ENCODE peak calls at places on chromosomes 7 and 10, in eight cellular contexts. M is heart right ventricle, P is Peyer's patch, N is endothelial cell, O is choroid plexus epithelial cell, E is GM10248, K is left ventricle myocardium inferior, I is stomach. D is an unnamed sample.

GRCh38 chr7:6607651-6608051 is 7.8 kb upstream of the ZNF853 start:
- DNase-seq in M (no peak), P (no peak), N (no peak), O (no peak), E (no peak), K (no peak), I (no peak), D (no peak)

GRCh38 chr7:132066776-132067175 is 509.5 kb downstream of the PLXNA4 start:
- DNase-seq in M (peak), P (no peak), N (no peak), O (peak), E (no peak), K (peak), I (no peak), D (no peak)

GRCh38 chr10:1698185-1698584 is 39.1 kb downstream of the ADARB2 start:
- DNase-seq in M (no peak), P (no peak), N (no peak), O (no peak), E (no peak), K (no peak), I (no peak), D (no peak)

GRCh38 chr10:72278668-72279393 is 5.1 kb downstream of the DDIT4 start:
- DNase-seq in M (no peak), P (no peak), N (no peak), O (no peak), E (no peak), K (no peak), I (no peak), D (no peak)

GRCh38 chr7:2116086-2116810 is 116.5 kb downstream of the MAD1L1 start:
- DNase-seq in M (peak), P (no peak), N (no peak), O (peak), E (no peak), K (peak), I (no peak), D (no peak)

GRCh38 chr7:30920584-30921539 is 9.2 kb downstream of the AQP1 start:
- DNase-seq in M (peak), P (peak), N (no peak), O (peak), E (no peak), K (peak), I (no peak), D (no peak)

GRCh38 chr10:43679509-43679908 is 30.8 kb upstream of the ZNF32 start:
- DNase-seq in M (peak), P (no peak), N (no peak), O (no peak), E (no peak), K (peak), I (peak), D (no peak)

GRCh38 chr7:157444843-157445135 is 108.0 kb downstream of the DNAJB6 start:
- DNase-seq in M (no peak), P (no peak), N (no peak), O (no peak), E (no peak), K (no peak), I (no peak), D (no peak)

GRCh38 chr7:129240119-129240815 is 15.4 kb downstream of the AHCYL2 start:
- DNase-seq in M (no peak), P (no peak), N (no peak), O (no peak), E (no peak), K (no peak), I (no peak), D (no peak)

GRCh38 chr7:16851829-16852228 is 30.0 kb downstream of the AGR3 start:
- DNase-seq in M (no peak), P (no peak), N (no peak), O (no peak), E (no peak), K (no peak), I (no peak), D (no peak)

GRCh38 chr7:68676789-68677535 is 921.3 kb upstream of the AUTS2 start:
- DNase-seq in M (no peak), P (no peak), N (no peak), O (no peak), E (no peak), K (no peak), I (no peak), D (no peak)

DNA sequence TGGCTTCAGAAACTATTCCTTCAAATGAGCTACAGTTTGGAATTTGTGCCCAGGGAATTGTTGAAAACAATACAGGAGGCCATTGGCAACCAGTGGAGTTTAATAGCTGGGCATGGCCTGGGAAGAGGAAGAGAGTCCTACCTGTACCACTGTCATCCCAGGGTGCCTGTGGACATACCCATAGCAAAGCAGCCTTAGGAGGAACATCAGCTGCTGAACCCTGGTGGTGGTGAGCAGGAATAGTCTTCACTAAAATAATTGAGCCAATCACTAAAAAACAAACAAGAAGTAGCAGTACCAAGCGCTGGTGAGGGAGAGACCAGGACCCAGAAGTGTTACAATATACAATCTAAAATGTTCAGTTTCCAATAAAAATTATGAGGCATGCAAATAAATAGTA is 14.5 kb downstream of the IGFBP1 start:
- DNase-seq in M (no peak), P (no peak), N (no peak), O (peak), E (no peak), K (no peak), I (no peak), D (no peak)
- TF ChIP-seq CTCF in M (no peak), P (no peak), N (no peak), O (peak), E (no peak), K (no peak), I (no peak), D (no peak)

DNA sequence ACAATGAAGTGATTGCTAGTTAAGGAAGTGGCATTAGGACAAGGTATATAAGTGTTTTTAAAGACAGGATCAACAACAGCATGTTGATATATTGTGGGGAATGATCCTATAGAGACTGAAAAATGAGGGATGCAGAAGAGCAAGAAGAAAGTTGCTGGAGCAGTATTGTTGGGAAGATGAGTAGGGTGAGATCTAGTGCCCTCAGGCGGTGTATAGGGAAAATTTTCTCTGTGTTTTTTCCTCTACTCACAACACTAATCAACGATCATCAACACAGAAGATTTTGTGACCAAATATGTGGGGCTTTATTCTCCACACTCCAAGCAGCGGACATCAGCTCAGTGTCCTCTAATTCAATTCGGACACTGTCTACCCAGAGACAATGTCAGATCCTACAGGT is 9.6 kb upstream of the PTTG1IP2 start:
- DNase-seq in M (no peak), P (no peak), N (no peak), O (no peak), E (no peak), K (no peak), I (no peak), D (no peak)
- TF ChIP-seq CTCF in M (no peak), P (no peak), N (no peak), O (peak), E (no peak), K (no peak), I (no peak), D (no peak)

DNA sequence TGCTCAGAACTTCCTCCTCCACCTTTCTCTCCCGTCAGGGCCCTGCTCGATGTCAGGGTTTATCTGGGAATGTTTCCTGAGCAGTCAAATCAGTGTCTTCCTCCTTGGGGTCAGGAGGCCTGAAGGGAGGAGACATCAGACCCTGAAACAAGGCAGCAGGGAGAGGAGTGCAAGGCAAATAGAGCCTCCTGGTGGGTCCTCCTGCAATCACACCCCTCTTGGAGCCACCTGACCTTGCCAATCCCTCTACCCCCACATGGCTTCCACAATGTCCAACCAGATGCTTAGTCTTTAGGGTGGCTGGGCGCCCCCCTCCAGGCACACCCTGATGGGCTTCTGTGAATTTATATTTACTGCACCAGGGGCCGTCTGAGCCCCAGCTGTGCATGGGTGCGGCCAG is 12.2 kb downstream of the GPR26 start:
- DNase-seq in M (no peak), P (no peak), N (no peak), O (no peak), E (no peak), K (no peak), I (no peak), D (no peak)
- TF ChIP-seq CTCF in M (no peak), P (no peak), N (no peak), O (no peak), E (no peak), K (no peak), I (no peak), D (no peak)

GRCh38 chr10:124279298-124279697 is 139.4 kb downstream of the OAT start:
- DNase-seq in M (no peak), P (no peak), N (no peak), O (no peak), E (no peak), K (no peak), I (no peak), D (no peak)
- TF ChIP-seq CTCF in M (no peak), P (no peak), N (no peak), O (no peak), E (no peak), K (no peak), I (no peak), D (no peak)

DNA sequence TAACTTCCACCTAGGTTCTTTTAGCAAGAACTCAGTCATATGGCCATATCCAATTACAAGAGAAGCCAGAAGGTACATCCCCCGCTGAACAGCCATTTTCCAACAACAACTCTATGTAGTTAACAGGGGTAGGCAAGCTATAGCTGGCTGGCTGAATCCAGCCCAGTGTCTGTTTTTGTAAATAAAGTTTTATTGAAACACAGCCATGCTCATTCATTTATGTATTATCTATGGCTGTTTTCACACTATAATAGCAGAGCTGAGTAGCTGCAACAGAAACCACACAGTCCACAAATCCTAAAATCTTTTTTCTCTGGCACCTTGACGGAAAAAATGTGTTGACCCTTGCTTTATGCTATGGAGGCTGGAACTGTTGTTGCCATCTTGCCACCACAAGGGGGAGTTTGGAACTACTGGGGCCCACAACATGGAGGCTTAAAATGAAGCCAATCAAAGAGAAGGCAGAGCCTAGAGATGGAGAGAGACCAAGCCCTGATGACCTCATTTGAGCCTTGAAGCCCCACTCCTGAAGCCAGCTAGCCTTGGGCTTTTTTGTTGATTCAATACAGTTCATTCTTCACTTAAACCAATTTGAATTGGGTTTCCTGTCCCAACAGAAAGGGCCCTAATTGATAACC is 33.3 kb upstream of the XPNPEP1 start:
- DNase-seq in M (no peak), P (peak), N (peak), O (peak), E (peak), K (no peak), I (peak), D (peak)
- TF ChIP-seq CTCF in M (peak), P (peak), N (peak), O (peak), E (peak), K (peak), I (no peak), D (peak)

GRCh38 chr10:3475367-3475766 is 302.8 kb upstream of the PITRM1 start:
- DNase-seq in M (no peak), P (peak), N (no peak), O (no peak), E (no peak), K (no peak), I (no peak), D (no peak)

GRCh38 chr10:3474266-3474665 is 301.7 kb upstream of the PITRM1 start:
- DNase-seq in M (no peak), P (peak), N (no peak), O (no peak), E (no peak), K (no peak), I (no peak), D (no peak)

GRCh38 chr10:3477683-3478082 is 305.1 kb upstream of the PITRM1 start:
- DNase-seq in M (no peak), P (peak), N (no peak), O (peak), E (no peak), K (no peak), I (no peak), D (no peak)

GRCh38 chr10:3476640-3477448 is 304.3 kb upstream of the PITRM1 start:
- DNase-seq in M (no peak), P (peak), N (no peak), O (no peak), E (no peak), K (no peak), I (no peak), D (no peak)

DNA sequence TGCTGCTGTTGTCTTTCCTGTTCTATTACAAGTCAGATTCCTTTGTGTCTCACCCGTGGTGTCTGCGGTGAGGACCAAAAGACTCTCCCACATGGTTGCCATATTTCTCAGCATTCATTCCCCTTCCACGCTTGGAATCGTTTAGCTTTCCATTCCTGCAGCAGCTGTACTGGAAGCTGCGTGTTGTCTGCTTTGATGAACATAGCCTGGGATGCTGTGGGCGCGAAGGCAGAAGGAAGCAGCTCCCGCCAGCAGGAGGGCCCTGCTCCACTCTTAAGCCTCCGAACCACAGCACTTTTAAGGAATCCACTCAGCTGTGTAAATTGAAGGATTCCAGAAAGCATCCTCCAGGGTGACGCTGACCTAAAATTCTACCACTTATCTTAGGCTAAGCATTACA is 303.6 kb upstream of the PITRM1 start:
- DNase-seq in M (no peak), P (no peak), N (no peak), O (peak), E (no peak), K (no peak), I (no peak), D (no peak)
- TF ChIP-seq CTCF in M (no peak), P (no peak), N (no peak), O (peak), E (no peak), K (no peak), I (no peak), D (no peak)

GRCh38 chr7:25949672-25950487 is 202.1 kb upstream of the NFE2L3 start:
- DNase-seq in M (no peak), P (peak), N (peak), O (no peak), E (peak), K (no peak), I (peak), D (peak)
- TF ChIP-seq CTCF in M (no peak), P (no peak), N (no peak), O (no peak), E (no peak), K (no peak), I (no peak), D (no peak)

GRCh38 chr10:95558593-95559320 is 2.4 kb downstream of the SORBS1 start:
- DNase-seq in M (no peak), P (no peak), N (no peak), O (no peak), E (no peak), K (no peak), I (no peak), D (no peak)
- TF ChIP-seq CTCF in M (no peak), P (no peak), N (no peak), O (no peak), E (no peak), K (no peak), I (no peak), D (no peak)

GRCh38 chr10:60283397-60283796 is 106.3 kb downstream of the ANK3 start:
- DNase-seq in M (no peak), P (no peak), N (no peak), O (no peak), E (no peak), K (no peak), I (no peak), D (no peak)
- TF ChIP-seq CTCF in M (no peak), P (no peak), N (no peak), O (no peak), E (no peak), K (no peak), I (no peak), D (no peak)

GRCh38 chr7:103134866-103135554 is 13.9 kb downstream of the NAPEPLD start:
- DNase-seq in M (no peak), P (no peak), N (no peak), O (peak), E (no peak), K (no peak), I (no peak), D (no peak)

GRCh38 chr7:103131225-103131624 is 17.7 kb downstream of the NAPEPLD start:
- DNase-seq in M (no peak), P (no peak), N (no peak), O (no peak), E (no peak), K (no peak), I (no peak), D (no peak)

GRCh38 chr7:103132995-103133688 is 15.8 kb downstream of the NAPEPLD start:
- DNase-seq in M (no peak), P (no peak), N (no peak), O (no peak), E (no peak), K (no peak), I (no peak), D (no peak)

GRCh38 chr7:103127006-103127405 is 21.9 kb downstream of the NAPEPLD start:
- DNase-seq in M (no peak), P (no peak), N (no peak), O (no peak), E (no peak), K (no peak), I (no peak), D (no peak)

DNA sequence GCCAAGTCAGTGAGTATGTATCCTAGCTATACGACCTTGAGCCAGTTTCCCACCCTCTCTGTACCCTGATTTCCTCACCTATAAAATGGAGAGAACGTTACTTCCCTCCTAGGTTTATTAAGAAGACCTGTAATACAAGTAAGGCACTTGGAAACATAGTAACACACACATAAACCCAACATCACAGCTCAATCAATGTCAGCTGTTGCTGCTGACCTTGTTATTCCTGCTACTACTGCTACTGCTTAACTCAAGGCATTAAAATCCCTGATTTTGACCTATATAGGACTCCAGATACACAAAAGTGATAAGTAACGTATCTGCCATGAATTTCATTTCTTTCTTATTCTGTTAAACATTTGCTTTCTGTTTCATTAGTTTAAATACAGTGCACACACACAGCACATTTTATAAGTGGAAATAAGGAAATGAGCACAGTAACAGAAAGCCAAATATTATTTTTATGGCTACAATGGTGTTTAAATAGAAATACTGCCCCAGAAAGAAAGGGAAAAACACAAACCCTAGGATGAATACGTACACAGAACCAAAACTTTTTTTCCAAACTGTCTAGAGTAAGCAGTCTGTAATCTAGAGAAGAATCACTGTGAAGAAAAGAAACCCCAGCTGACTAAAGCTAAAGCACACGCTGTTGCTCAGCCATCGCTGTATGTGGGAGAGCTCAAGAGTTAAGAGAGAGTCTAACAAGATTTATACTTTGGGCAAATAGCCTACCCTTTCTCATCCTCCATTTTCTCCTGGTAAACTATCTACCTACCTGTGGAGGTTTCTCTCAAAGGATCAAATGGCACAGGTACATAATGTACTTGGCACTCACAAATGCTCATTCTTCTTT is 19.0 kb downstream of the NAPEPLD start:
- DNase-seq in M (no peak), P (no peak), N (no peak), O (peak), E (no peak), K (no peak), I (no peak), D (no peak)
- TF ChIP-seq CTCF in M (no peak), P (no peak), N (no peak), O (no peak), E (no peak), K (no peak), I (no peak), D (no peak)